ENCODE peak calls at places on chromosome 3, in six cellular contexts. U is astrocyte of the spinal cord, C is GM20000, R is GM12865, O is foreskin keratinocyte, A is spleen. F is an unnamed sample.

GRCh38 chr3:63349583-63350177 is 71.6 kb downstream of the SYNPR start:
- DNase-seq in A (no peak), C (peak), U (peak), R (peak), O (no peak), F (peak)

GRCh38 chr3:173823911-173824460 is 426.4 kb downstream of the NLGN1 start:
- DNase-seq in O (no peak), R (no peak), C (no peak), A (no peak), U (peak), F (no peak)

GRCh38 chr3:100463002-100463401 is 29.4 kb upstream of the TMEM45A start:
- DNase-seq in U (peak), C (peak), O (peak), R (peak), A (no peak), F (peak)

GRCh38 chr3:106440672-106441071 is 571.9 kb upstream of the CBLB start:
- DNase-seq in R (no peak), O (no peak), U (no peak), A (no peak), C (no peak), F (no peak)

GRCh38 chr3:138694287-138695007 is 85.9 kb downstream of the FAIM start:
- DNase-seq in O (peak), C (no peak), U (peak), A (no peak), R (no peak), F (no peak)

GRCh38 chr3:99953596-99953995 is 135.9 kb downstream of the CMSS1 start:
- DNase-seq in R (no peak), O (no peak), A (no peak), U (no peak), C (no peak), F (no peak)

GRCh38 chr3:90015688-90016356 is 908.4 kb downstream of the EPHA3 start:
- DNase-seq in U (peak), A (no peak), O (peak), R (no peak), C (no peak), F (no peak)

GRCh38 chr3:52998781-52999509 is 46.9 kb downstream of the SFMBT1 start:
- DNase-seq in R (no peak), C (no peak), U (no peak), O (peak), A (no peak), F (no peak)

GRCh38 chr3:135806342-135806741 is 159.2 kb upstream of the PPP2R3A start:
- DNase-seq in R (no peak), O (no peak), A (no peak), C (no peak), U (no peak), F (no peak)

GRCh38 chr3:139265131-139266016 is 78.4 kb upstream of the MRPS22 start:
- DNase-seq in U (no peak), R (no peak), C (no peak), A (peak), O (no peak), F (no peak)

GRCh38 chr3:55549172-55549571 is 62.1 kb upstream of the WNT5A start:
- DNase-seq in C (no peak), U (no peak), R (no peak), O (no peak), A (no peak), F (no peak)
- TF ChIP-seq CTCF in C (no peak), U (peak), R (no peak), O (peak), A (no peak), F (no peak)

DNA sequence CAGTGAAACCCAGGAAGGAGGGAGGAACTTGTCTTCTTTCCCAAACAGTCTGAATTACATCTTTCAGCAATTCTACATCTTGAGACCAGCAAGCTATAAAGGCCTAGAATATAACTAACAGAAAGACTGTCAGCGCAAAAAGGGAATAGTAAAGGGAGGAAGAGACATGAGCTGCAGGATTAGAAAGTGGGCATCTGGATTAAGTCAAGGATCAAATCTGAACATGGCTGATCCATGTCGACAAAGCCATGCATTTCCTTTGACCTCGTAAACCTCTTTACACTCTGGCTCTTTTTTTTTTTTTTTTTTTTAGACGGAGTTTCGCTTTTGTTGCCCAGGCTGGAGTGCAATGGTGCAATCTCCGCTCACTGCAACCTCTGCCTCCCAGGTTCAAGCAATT is 35.4 kb upstream of the KCNMB3 start:
- DNase-seq in O (no peak), R (no peak), A (no peak), U (no peak), C (no peak), F (no peak)
- TF ChIP-seq CTCF in O (no peak), R (no peak), A (no peak), U (no peak), C (no peak), F (no peak)

GRCh38 chr3:194283218-194284006 is 67.7 kb downstream of the CPN2 start:
- DNase-seq in U (no peak), A (peak), R (no peak), O (no peak), C (no peak), F (no peak)

GRCh38 chr3:194282436-194283122 is 68.5 kb downstream of the CPN2 start:
- DNase-seq in U (no peak), A (peak), O (no peak), C (no peak), R (no peak), F (no peak)

GRCh38 chr3:194285024-194285858 is 65.9 kb downstream of the CPN2 start:
- DNase-seq in O (peak), U (peak), A (no peak), R (no peak), C (no peak), F (no peak)

GRCh38 chr3:194285859-194286197 is 65.3 kb downstream of the CPN2 start:
- DNase-seq in A (no peak), O (no peak), R (no peak), U (peak), C (no peak), F (no peak)

DNA sequence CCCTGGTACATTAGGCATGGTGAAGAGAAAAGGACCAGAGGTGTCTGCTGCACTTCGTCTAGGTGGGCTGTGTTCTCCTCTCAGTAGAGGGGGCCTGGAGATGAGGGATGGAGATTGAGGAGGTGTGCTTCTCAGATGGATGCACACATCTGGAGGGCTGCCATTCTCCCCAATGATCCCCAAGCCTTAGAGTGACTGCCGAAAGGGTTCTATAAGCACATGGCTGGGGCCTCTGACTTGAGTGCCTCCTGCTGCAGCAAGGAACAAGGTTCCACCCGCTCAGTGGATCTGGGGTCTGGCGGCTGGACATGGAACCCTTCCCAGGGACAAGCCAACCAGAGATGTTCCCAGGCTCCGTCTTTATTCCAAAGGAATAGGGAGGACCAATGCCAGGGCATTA is 66.8 kb downstream of the CPN2 start:
- DNase-seq in A (peak), C (no peak), R (no peak), O (no peak), U (no peak), F (no peak)
- TF ChIP-seq CTCF in A (no peak), C (no peak), R (no peak), O (no peak), U (no peak), F (no peak)

GRCh38 chr3:165192610-165193192 is 3.5 kb downstream of the SLITRK3 start:
- DNase-seq in A (no peak), U (no peak), R (no peak), O (no peak), C (no peak), F (no peak)
- TF ChIP-seq CTCF in A (no peak), U (no peak), R (no peak), O (no peak), C (no peak), F (no peak)

GRCh38 chr3:31531465-31531991 is 1.2 kb upstream of the STT3B start:
- DNase-seq in O (no peak), A (no peak), C (no peak), R (peak), U (no peak), F (no peak)
- TF ChIP-seq CTCF in O (peak), A (no peak), C (no peak), R (peak), U (peak), F (no peak)

GRCh38 chr3:81916890-81917289 is 155.4 kb upstream of the GBE1 start:
- DNase-seq in A (no peak), R (no peak), U (no peak), O (no peak), C (no peak), F (no peak)

GRCh38 chr3:81922404-81922803 is 161.0 kb upstream of the GBE1 start:
- DNase-seq in R (no peak), A (no peak), O (no peak), U (no peak), C (no peak), F (no peak)

GRCh38 chr3:81925385-81925784 is 163.9 kb upstream of the GBE1 start:
- DNase-seq in O (no peak), C (no peak), R (no peak), A (no peak), U (no peak), F (no peak)

GRCh38 chr3:81923038-81923437 is 161.6 kb upstream of the GBE1 start:
- DNase-seq in A (no peak), C (no peak), U (no peak), R (no peak), O (no peak), F (no peak)

DNA sequence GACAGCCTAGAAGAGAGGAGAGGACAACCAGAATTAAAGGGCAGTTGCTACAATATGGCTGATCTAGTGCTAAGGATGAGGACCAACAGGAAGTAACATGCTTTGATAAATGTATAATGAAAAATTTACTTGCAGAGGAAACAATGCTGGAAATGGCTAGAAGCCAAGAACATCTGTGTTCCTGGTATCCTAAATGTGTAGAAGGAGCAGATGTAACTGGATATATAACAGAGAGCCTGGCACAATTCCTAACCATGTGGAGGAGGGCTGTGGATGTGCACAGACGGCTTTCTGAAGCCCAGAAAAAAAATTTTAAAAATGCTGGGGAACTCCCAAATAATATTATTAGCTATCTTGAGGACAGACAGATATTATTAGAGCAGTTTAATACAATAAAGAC is 159.4 kb upstream of the GBE1 start:
- DNase-seq in C (no peak), A (no peak), R (no peak), U (no peak), O (no peak), F (no peak)
- TF ChIP-seq CTCF in C (no peak), A (no peak), R (no peak), U (no peak), O (no peak), F (no peak)

DNA sequence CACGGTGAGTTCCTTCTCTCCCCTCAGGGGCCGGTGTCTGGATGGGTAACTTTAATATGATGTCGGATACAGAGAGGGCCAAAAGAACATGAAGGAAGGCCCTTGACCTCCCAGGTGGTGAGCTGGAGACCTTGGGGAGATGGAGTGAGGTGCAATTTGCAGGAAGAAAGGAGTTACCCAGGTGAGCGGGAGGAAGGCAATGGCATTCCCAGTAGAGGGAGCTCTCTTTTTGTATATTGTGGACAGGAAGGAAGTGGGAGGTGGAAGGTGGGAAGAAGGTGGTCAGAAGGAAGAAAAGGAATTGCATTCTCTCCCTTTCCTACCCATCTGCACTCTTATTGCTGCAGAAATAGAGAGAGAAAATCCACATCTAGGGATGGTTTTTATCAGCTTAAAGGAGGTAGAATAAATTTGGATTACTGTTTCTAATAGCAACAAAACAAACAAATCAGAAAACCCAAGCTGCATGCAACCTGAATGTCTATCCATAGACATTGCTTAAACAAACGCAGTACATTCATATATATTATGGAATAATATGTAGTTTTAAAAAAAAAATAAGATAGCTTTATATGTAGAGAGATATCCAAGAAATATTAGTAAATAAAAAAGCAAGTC is 169.0 kb upstream of the TSC22D2 start:
- DNase-seq in U (no peak), R (no peak), O (no peak), A (no peak), C (no peak), F (no peak)
- TF ChIP-seq CTCF in U (peak), R (no peak), O (peak), A (peak), C (peak), F (peak)

GRCh38 chr3:44065741-44066140 is 175.9 kb upstream of the TOPAZ1 start:
- DNase-seq in C (no peak), U (no peak), A (no peak), O (no peak), R (no peak), F (no peak)
- TF ChIP-seq CTCF in C (no peak), U (peak), A (no peak), O (no peak), R (no peak), F (no peak)

GRCh38 chr3:54830658-54831057 is 97.2 kb downstream of the LRTM1 start:
- DNase-seq in O (no peak), A (no peak), R (peak), U (peak), C (peak), F (peak)
- TF ChIP-seq CTCF in O (peak), A (no peak), R (peak), U (peak), C (peak), F (peak)

F was measured in GM13977.